ENCODE peak calls at places on chromosomes 12 and 14, in four cellular contexts. One of them, this sample, is unnamed.

GRCh38 chr12:26122681-26123481 is 2.0 kb downstream of the BHLHE41 start:
- DNase-seq in GM10248: peak
- DNase-seq in NAMALWA: no peak
- DNase-seq in lower lobe of right lung: peak
- DNase-seq in this sample: peak

GRCh38 chr12:39239484-39240143 is 203.3 kb downstream of the KIF21A start:
- DNase-seq in GM10248: no peak
- DNase-seq in NAMALWA: no peak
- DNase-seq in lower lobe of right lung: no peak
- DNase-seq in this sample: no peak

GRCh38 chr14:32006267-32007110 is 70.6 kb upstream of the ARHGAP5 start:
- DNase-seq in GM10248: no peak
- DNase-seq in NAMALWA: no peak
- DNase-seq in lower lobe of right lung: no peak
- DNase-seq in this sample: no peak

GRCh38 chr12:24600996-24601395 is 347.9 kb downstream of the BCAT1 start:
- DNase-seq in GM10248: no peak
- DNase-seq in NAMALWA: peak
- DNase-seq in lower lobe of right lung: no peak
- DNase-seq in this sample: no peak

GRCh38 chr14:69005432-69006148 is 26.5 kb upstream of the ACTN1 start:
- DNase-seq in GM10248: no peak
- DNase-seq in NAMALWA: no peak
- DNase-seq in lower lobe of right lung: no peak
- DNase-seq in this sample: peak

GRCh38 chr12:29131539-29131938 is 17.5 kb upstream of the FAR2 start:
- DNase-seq in GM10248: no peak
- DNase-seq in NAMALWA: no peak
- DNase-seq in lower lobe of right lung: no peak
- DNase-seq in this sample: no peak

GRCh38 chr12:43957732-43958131 is 121.9 kb downstream of the TMEM117 start:
- DNase-seq in GM10248: peak
- DNase-seq in NAMALWA: peak
- DNase-seq in lower lobe of right lung: no peak
- DNase-seq in this sample: no peak

GRCh38 chr12:57001448-57001906 is 4.9 kb downstream of the ZBTB39 start:
- DNase-seq in GM10248: peak
- DNase-seq in NAMALWA: peak
- DNase-seq in lower lobe of right lung: peak
- DNase-seq in this sample: peak

GRCh38 chr12:3644103-3644502 is 108.8 kb downstream of the CRACR2A start:
- DNase-seq in GM10248: no peak
- DNase-seq in NAMALWA: no peak
- DNase-seq in lower lobe of right lung: no peak
- DNase-seq in this sample: no peak